ENCODE peak calls at places on chromosomes 4 and X, in six cellular contexts. V, K, B, Q, C and J are unnamed samples.

GRCh38 chr4:173878701-173879100 is 348.7 kb upstream of the HAND2 start:
- DNase-seq in V (no peak), K (no peak), B (no peak), Q (peak; percentile 39), C (peak; percentile 39), J (peak; percentile 93)

GRCh38 chr4:112085156-112086035 is 59.9 kb upstream of the FAM241A start:
- DNase-seq in V (peak; percentile 38), K (no peak), B (no peak), Q (no peak), C (peak; percentile 16), J (peak; percentile 66)

GRCh38 chrX:143429021-143429570 is 88.2 kb downstream of the SPANXN3 start:
- DNase-seq in V (no peak), K (no peak), B (no peak), Q (no peak), C (no peak), J (peak; percentile 32)

GRCh38 chr4:54882616-54883015 is 224.9 kb downstream of the KIT start:
- DNase-seq in V (no peak), K (no peak), B (no peak), Q (no peak), C (peak; percentile 56), J (peak; percentile 29)

GRCh38 chr4:15003891-15004700 is 1.8 kb downstream of the CPEB2 start:
- DNase-seq in V (peak; percentile 30), K (peak; percentile 77), B (peak; percentile 75), Q (peak; percentile 23), C (no peak), J (no peak)

GRCh38 chrX:13028871-13029336 is 15.5 kb downstream of the FAM9C start:
- DNase-seq in V (no peak), K (no peak), B (no peak), Q (no peak), C (no peak), J (no peak)

GRCh38 chr4:18022572-18023039 is 1.1 kb upstream of the LCORL start:
- DNase-seq in V (no peak), K (no peak), B (no peak), Q (no peak), C (peak; percentile 23), J (peak; percentile 4)

GRCh38 chr4:181656748-181657147 is 586.5 kb upstream of the TENM3 start:
- DNase-seq in V (no peak), K (no peak), B (no peak), Q (no peak), C (no peak), J (no peak)

GRCh38 chr4:112099701-112100289 is 45.5 kb upstream of the FAM241A start:
- DNase-seq in V (peak; percentile 80), K (no peak), B (no peak), Q (no peak), C (peak; percentile 83), J (peak; percentile 81)

GRCh38 chr4:122539861-122540465 is 80.9 kb downstream of the IL21 start:
- DNase-seq in V (peak; percentile 35), K (no peak), B (no peak), Q (no peak), C (no peak), J (no peak)

GRCh38 chr4:8644966-8645752 is 52.6 kb downstream of the CPZ start:
- DNase-seq in V (no peak), K (no peak), B (no peak), Q (no peak), C (no peak), J (no peak)

GRCh38 chrX:13876652-13877051 is 59.8 kb upstream of the GPM6B start:
- DNase-seq in V (no peak), K (no peak), B (no peak), Q (no peak), C (no peak), J (peak; percentile 46)

GRCh38 chrX:100731441-100732281 is at the start of gene SYTL4:
- DNase-seq in V (peak; percentile 57), K (peak; percentile 62), B (peak; percentile 60), Q (no peak), C (peak; percentile 12), J (no peak)

GRCh38 chr4:38869511-38869910 is 1.9 kb downstream of the FAM114A1 start:
- DNase-seq in V (peak; percentile 17), K (no peak), B (no peak), Q (no peak), C (no peak), J (peak; percentile 34)

GRCh38 chr4:154779362-154779947 is 1.6 kb upstream of the RBM46 start:
- DNase-seq in V (peak; percentile 18), K (no peak), B (no peak), Q (no peak), C (peak; percentile 70), J (peak; percentile 71)

GRCh38 chr4:145680902-145681301 is 956 bp downstream of the C4orf51 start:
- DNase-seq in V (no peak), K (no peak), B (no peak), Q (no peak), C (no peak), J (no peak)

GRCh38 chr4:92265066-92265465 is 38.7 kb upstream of the GRID2 start:
- DNase-seq in V (peak; percentile 26), K (no peak), B (no peak), Q (no peak), C (peak; percentile 15), J (peak; percentile 73)

GRCh38 chrX:148956352-148956751 is 455.9 kb downstream of the AFF2 start:
- DNase-seq in V (no peak), K (no peak), B (no peak), Q (no peak), C (no peak), J (no peak)

GRCh38 chrX:23952984-23953907 is 45.4 kb downstream of the CXorf58 start:
- DNase-seq in V (peak; percentile 4), K (no peak), B (no peak), Q (no peak), C (peak; percentile 15), J (no peak)

GRCh38 chrX:153875391-153876111 is 10.4 kb downstream of the L1CAM start:
- DNase-seq in V (peak; percentile 39), K (no peak), B (peak; percentile 66), Q (no peak), C (peak; percentile 36), J (peak; percentile 23)

GRCh38 chr4:134551348-134551747 is 349.8 kb upstream of the PABPC4L start:
- DNase-seq in V (no peak), K (no peak), B (no peak), Q (no peak), C (no peak), J (no peak)

GRCh38 chrX:19673334-19674040 is 158.2 kb upstream of the MAP3K15 start:
- DNase-seq in V (peak; percentile 73), K (peak; percentile 76), B (peak; percentile 53), Q (peak; percentile 27), C (peak; percentile 95), J (peak; percentile 95)

GRCh38 chr4:87220094-87220831 is at the start of gene KLHL8:
- DNase-seq in V (peak; percentile 88), K (peak; percentile 88), B (peak; percentile 91), Q (peak; percentile 78), C (peak; percentile 83), J (peak; percentile 85)

GRCh38 chr4:77264826-77265225 is 107.8 kb downstream of the CCNG2 start:
- DNase-seq in V (no peak), K (no peak), B (no peak), Q (no peak), C (no peak), J (no peak)

GRCh38 chrX:40171513-40172168 is 73.9 kb upstream of the BCOR start:
- DNase-seq in V (peak; percentile 25), K (peak; percentile 64), B (peak; percentile 56), Q (no peak), C (peak; percentile 44), J (peak; percentile 41)
- TF ChIP-seq CTCF in V (no peak), K (no peak), B (no peak), Q (no peak), C (no peak), J (no peak)

GRCh38 chr4:119026662-119027444 is 108.8 kb upstream of the MYOZ2 start:
- DNase-seq in V (no peak), K (no peak), B (no peak), Q (no peak), C (peak; percentile 17), J (no peak)
- H3K4me3 ChIP-seq in V (no peak overlapping the region), K (peak overlapping the region; percentile 17), B (peak overlapping the region; percentile 35), Q (peak overlapping the region; percentile 8), C (peak overlapping the region; percentile 15), J (no peak overlapping the region)

GRCh38 chr4:74794341-74794801 is at the start of gene BTC:
- DNase-seq in V (no peak), K (peak; percentile 50), B (peak; percentile 78), Q (peak; percentile 13), C (peak; percentile 4), J (peak; percentile 6)
- TF ChIP-seq CTCF in V (peak; percentile 12), K (peak; percentile 10), B (peak; percentile 16), Q (no peak), C (peak; percentile 47), J (peak; percentile 38)

DNA sequence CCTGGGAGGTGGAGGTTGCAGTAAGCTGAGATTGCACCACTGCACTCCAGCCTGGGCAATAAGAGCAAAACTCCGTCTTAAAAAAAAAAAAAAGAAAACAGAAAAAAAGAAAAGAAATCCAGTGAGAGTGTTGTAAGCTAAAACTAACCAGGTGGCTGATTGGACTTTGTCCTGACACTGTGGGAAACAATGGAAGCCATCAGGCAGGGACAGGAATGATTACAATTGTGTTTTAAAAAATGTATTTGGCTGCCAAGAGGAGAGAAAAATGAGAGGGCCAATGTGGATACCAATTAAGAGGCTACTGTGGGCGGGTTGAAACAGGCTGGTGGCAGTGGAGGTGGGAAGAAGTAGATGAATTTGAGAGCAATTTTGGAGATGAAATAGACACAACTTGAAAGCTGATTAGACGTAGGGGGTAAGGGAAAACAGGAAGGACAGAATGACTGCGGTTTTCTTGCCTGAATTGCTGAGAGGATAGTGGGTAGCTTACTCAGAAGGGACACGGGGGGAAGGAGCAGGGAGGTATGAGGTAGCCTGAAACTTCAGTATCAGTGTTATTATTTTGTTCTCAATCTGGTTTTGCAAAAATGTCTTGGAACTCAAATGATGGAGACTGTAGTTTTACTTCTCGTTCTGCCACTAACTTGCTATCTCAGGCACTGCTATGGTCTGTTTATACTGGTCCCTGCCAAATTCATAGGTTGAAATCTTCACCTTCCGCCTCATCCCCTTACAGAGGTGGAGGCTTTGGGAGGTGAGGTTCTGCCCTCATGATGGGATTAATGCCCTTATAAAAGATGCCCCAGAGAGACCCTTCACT is 45.6 kb upstream of the CHRNA9 start:
- DNase-seq in V (no peak), K (no peak), B (no peak), Q (no peak), C (peak; percentile 19), J (no peak)
- H3K4me3 ChIP-seq in V (no peak overlapping the region), K (no peak overlapping the region), B (no peak overlapping the region), Q (no peak overlapping the region), C (no peak overlapping the region), J (no peak overlapping the region)

GRCh38 chr4:139083533-139084424 is 68.2 kb downstream of the NOCT start:
- DNase-seq in V (peak; percentile 91), K (peak; percentile 93), B (peak; percentile 93), Q (peak; percentile 83), C (peak; percentile 95), J (peak; percentile 92)
- TF ChIP-seq CTCF in V (no peak), K (peak; percentile 24), B (no peak), Q (no peak), C (peak; percentile 38), J (no peak)

DNA sequence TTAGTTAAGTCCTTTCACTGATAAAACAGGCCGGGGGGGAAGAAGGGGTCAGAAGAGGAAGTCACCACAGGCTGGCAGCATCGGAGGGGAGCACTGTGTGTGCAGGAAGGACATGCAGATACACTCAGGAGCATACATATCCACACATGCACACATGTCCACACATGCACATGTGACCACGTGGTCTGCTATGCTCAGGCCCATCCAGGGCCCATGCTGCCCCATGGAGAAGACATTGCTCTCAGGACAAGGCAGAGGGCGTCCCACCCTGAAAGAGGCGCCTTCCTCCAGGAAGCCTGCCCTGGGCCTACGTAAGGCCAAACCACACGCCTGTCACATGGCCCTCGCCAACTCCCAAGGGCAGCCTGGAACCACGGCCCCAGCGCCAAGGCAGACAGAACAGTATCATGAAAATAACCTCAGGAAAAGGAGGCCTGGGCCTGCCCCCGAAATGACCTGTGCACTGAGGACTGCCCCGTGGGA is 15.8 kb downstream of the WDR1 start:
- DNase-seq in V (no peak), K (peak; percentile 51), B (no peak), Q (no peak), C (no peak), J (no peak)
- H3K4me3 ChIP-seq in V (no peak overlapping the region), K (no peak overlapping the region), B (no peak overlapping the region), Q (no peak overlapping the region), C (no peak overlapping the region), J (no peak overlapping the region)